ENCODE peak calls at places on chromosomes 5 and 9, in four cellular contexts. One of them, this sample, is unnamed.

GRCh38 chr5:57915536-57915935 is 432.9 kb upstream of the ACTBL2 start:
- DNase-seq in AG09309: no peak
- DNase-seq in upper lobe of left lung: no peak
- DNase-seq in body of pancreas: no peak
- DNase-seq in this sample: no peak

GRCh38 chr5:135887881-135888614 is 7.6 kb downstream of the IL9 start:
- DNase-seq in body of pancreas: no peak
- DNase-seq in AG09309: no peak
- DNase-seq in upper lobe of left lung: no peak
- DNase-seq in this sample: no peak

GRCh38 chr5:134139377-134139851 is 24.9 kb downstream of the TCF7 start:
- DNase-seq in body of pancreas: peak
- DNase-seq in AG09309: no peak
- DNase-seq in upper lobe of left lung: peak
- DNase-seq in this sample: no peak

GRCh38 chr5:103745353-103746065 is 182.9 kb upstream of the NUDT12 start:
- DNase-seq in AG09309: no peak
- DNase-seq in body of pancreas: no peak
- DNase-seq in upper lobe of left lung: no peak
- DNase-seq in this sample: no peak

GRCh38 chr9:130741831-130742449 is 48.4 kb downstream of the EXOSC2 start:
- DNase-seq in body of pancreas: no peak
- DNase-seq in AG09309: peak
- DNase-seq in upper lobe of left lung: no peak
- DNase-seq in this sample: no peak

GRCh38 chr9:13960011-13960765 is 353.8 kb downstream of the NFIB start:
- DNase-seq in upper lobe of left lung: no peak
- DNase-seq in AG09309: no peak
- DNase-seq in body of pancreas: no peak
- DNase-seq in this sample: no peak

GRCh38 chr9:121154782-121155181 is 46.9 kb downstream of the RAB14 start:
- DNase-seq in upper lobe of left lung: no peak
- DNase-seq in AG09309: no peak
- DNase-seq in body of pancreas: no peak
- DNase-seq in this sample: no peak

GRCh38 chr9:126293522-126293889 is 33.1 kb upstream of the MVB12B start:
- DNase-seq in body of pancreas: no peak
- DNase-seq in upper lobe of left lung: no peak
- DNase-seq in AG09309: no peak
- DNase-seq in this sample: no peak

GRCh38 chr5:113487779-113488644 is at the start of gene MCC:
- DNase-seq in upper lobe of left lung: peak
- DNase-seq in AG09309: peak
- DNase-seq in body of pancreas: peak
- DNase-seq in this sample: peak

GRCh38 chr5:58403822-58404433 is 56.0 kb downstream of the PLK2 start:
- DNase-seq in body of pancreas: no peak
- DNase-seq in AG09309: no peak
- DNase-seq in upper lobe of left lung: no peak
- DNase-seq in this sample: no peak

GRCh38 chr5:142222881-142223558 is 101.8 kb downstream of the SPRY4 start:
- DNase-seq in upper lobe of left lung: no peak
- DNase-seq in body of pancreas: no peak
- DNase-seq in AG09309: no peak
- DNase-seq in this sample: no peak

GRCh38 chr5:165321912-165322311 is 1816.5 kb downstream of the MAT2B start:
- DNase-seq in body of pancreas: no peak
- DNase-seq in upper lobe of left lung: no peak
- DNase-seq in AG09309: no peak
- DNase-seq in this sample: no peak

GRCh38 chr9:98231770-98232478 is 23.5 kb downstream of the TBC1D2 start:
- DNase-seq in AG09309: peak
- DNase-seq in body of pancreas: no peak
- DNase-seq in upper lobe of left lung: no peak
- DNase-seq in this sample: no peak

GRCh38 chr5:124580925-124581821 is 165.3 kb downstream of the ZNF608 start:
- DNase-seq in body of pancreas: peak
- DNase-seq in AG09309: no peak
- DNase-seq in upper lobe of left lung: peak
- DNase-seq in this sample: no peak

GRCh38 chr9:90033030-90033650 is 428.3 kb downstream of the GADD45G start:
- DNase-seq in body of pancreas: no peak
- DNase-seq in upper lobe of left lung: no peak
- DNase-seq in AG09309: no peak
- DNase-seq in this sample: no peak

GRCh38 chr9:18834740-18835361 is 198.2 kb downstream of the SAXO1 start:
- DNase-seq in AG09309: no peak
- DNase-seq in upper lobe of left lung: no peak
- DNase-seq in body of pancreas: no peak
- DNase-seq in this sample: no peak

GRCh38 chr5:59126665-59127354 is 543.9 kb downstream of the RAB3C start:
- DNase-seq in upper lobe of left lung: no peak
- DNase-seq in AG09309: no peak
- DNase-seq in body of pancreas: no peak
- DNase-seq in this sample: no peak

GRCh38 chr5:161778796-161779195 is 69.1 kb upstream of the GABRA1 start:
- DNase-seq in AG09309: no peak
- DNase-seq in upper lobe of left lung: no peak
- DNase-seq in body of pancreas: no peak
- DNase-seq in this sample: no peak

GRCh38 chr9:4417578-4418325 is 72.5 kb upstream of the SLC1A1 start:
- DNase-seq in AG09309: peak
- DNase-seq in upper lobe of left lung: no peak
- DNase-seq in body of pancreas: no peak
- DNase-seq in this sample: no peak

GRCh38 chr5:176733586-176734262 is 76.6 kb upstream of the UNC5A start:
- DNase-seq in body of pancreas: no peak
- DNase-seq in upper lobe of left lung: no peak
- DNase-seq in AG09309: no peak
- DNase-seq in this sample: no peak

GRCh38 chr5:133669472-133669871 is 57.1 kb upstream of the FSTL4 start:
- DNase-seq in AG09309: no peak
- DNase-seq in body of pancreas: no peak
- DNase-seq in upper lobe of left lung: no peak
- DNase-seq in this sample: no peak

GRCh38 chr5:138981131-138981530 is 106.0 kb upstream of the LRRTM2 start:
- DNase-seq in AG09309: peak
- DNase-seq in body of pancreas: no peak
- DNase-seq in upper lobe of left lung: no peak
- DNase-seq in this sample: no peak

GRCh38 chr5:142319560-142320426 is 5.0 kb downstream of the SPRY4 start:
- DNase-seq in AG09309: no peak
- DNase-seq in upper lobe of left lung: no peak
- DNase-seq in body of pancreas: no peak
- DNase-seq in this sample: no peak

GRCh38 chr5:56833325-56833724 is 18.0 kb downstream of the MAP3K1 start:
- DNase-seq in AG09309: no peak
- DNase-seq in body of pancreas: no peak
- DNase-seq in upper lobe of left lung: no peak
- DNase-seq in this sample: no peak

GRCh38 chr9:89711866-89712265 is 107.1 kb downstream of the GADD45G start:
- DNase-seq in body of pancreas: no peak
- DNase-seq in upper lobe of left lung: no peak
- DNase-seq in AG09309: no peak
- DNase-seq in this sample: no peak

GRCh38 chr9:33852216-33852826 is 35.4 kb downstream of the UBE2R2 start:
- DNase-seq in upper lobe of left lung: peak
- DNase-seq in body of pancreas: peak
- DNase-seq in AG09309: no peak
- DNase-seq in this sample: peak

GRCh38 chr5:140145818-140146522 is 20.2 kb downstream of the IGIP start:
- DNase-seq in body of pancreas: peak
- DNase-seq in AG09309: no peak
- DNase-seq in upper lobe of left lung: peak
- DNase-seq in this sample: peak

GRCh38 chr5:38163636-38164237 is 94.6 kb upstream of the EGFLAM start:
- DNase-seq in body of pancreas: no peak
- DNase-seq in AG09309: no peak
- DNase-seq in upper lobe of left lung: no peak
- DNase-seq in this sample: no peak

GRCh38 chr9:96062854-96063253 is 187.4 kb downstream of the ERCC6L2 start:
- DNase-seq in body of pancreas: no peak
- DNase-seq in AG09309: no peak
- DNase-seq in upper lobe of left lung: no peak
- DNase-seq in this sample: no peak

GRCh38 chr5:149227168-149227826 is 44.4 kb upstream of the AFAP1L1 start:
- DNase-seq in body of pancreas: no peak
- DNase-seq in upper lobe of left lung: no peak
- DNase-seq in AG09309: peak
- DNase-seq in this sample: no peak

GRCh38 chr9:126937444-126937843 is 22.9 kb downstream of the RALGPS1 start:
- DNase-seq in body of pancreas: no peak
- DNase-seq in upper lobe of left lung: no peak
- DNase-seq in AG09309: no peak
- DNase-seq in this sample: no peak

GRCh38 chr9:89359636-89360315 is 41.5 kb downstream of the SECISBP2 start:
- DNase-seq in body of pancreas: no peak
- DNase-seq in upper lobe of left lung: no peak
- DNase-seq in AG09309: no peak
- DNase-seq in this sample: no peak

GRCh38 chr9:4837768-4838546 is 45.2 kb downstream of the RCL1 start:
- DNase-seq in body of pancreas: no peak
- DNase-seq in upper lobe of left lung: no peak
- DNase-seq in AG09309: peak
- DNase-seq in this sample: peak

GRCh38 chr5:111582962-111583669 is 70.8 kb upstream of the STARD4 start:
- DNase-seq in body of pancreas: no peak
- DNase-seq in AG09309: peak
- DNase-seq in upper lobe of left lung: no peak
- DNase-seq in this sample: no peak

GRCh38 chr5:147515269-147515668 is 5.4 kb upstream of the DPYSL3 start:
- DNase-seq in upper lobe of left lung: no peak
- DNase-seq in body of pancreas: no peak
- DNase-seq in AG09309: no peak
- DNase-seq in this sample: no peak

GRCh38 chr9:129598089-129598596 is 22.8 kb downstream of the C9orf50 start:
- DNase-seq in body of pancreas: no peak
- DNase-seq in upper lobe of left lung: no peak
- DNase-seq in AG09309: no peak
- DNase-seq in this sample: no peak

GRCh38 chr5:158754018-158754514 is 345.6 kb downstream of the EBF1 start:
- DNase-seq in AG09309: peak
- DNase-seq in upper lobe of left lung: no peak
- DNase-seq in body of pancreas: no peak
- DNase-seq in this sample: no peak

GRCh38 chr5:170641589-170642031 is 137.8 kb downstream of the KCNIP1 start:
- DNase-seq in AG09309: no peak
- DNase-seq in upper lobe of left lung: peak
- DNase-seq in body of pancreas: no peak
- DNase-seq in this sample: no peak

GRCh38 chr9:132094314-132094791 is 14.7 kb upstream of the MED27 start:
- DNase-seq in upper lobe of left lung: no peak
- DNase-seq in AG09309: peak
- DNase-seq in body of pancreas: no peak
- DNase-seq in this sample: no peak

GRCh38 chr9:85523202-85523601 is 218.6 kb downstream of the AGTPBP1 start:
- DNase-seq in upper lobe of left lung: no peak
- DNase-seq in AG09309: no peak
- DNase-seq in body of pancreas: no peak
- DNase-seq in this sample: no peak
- H3K4me3 ChIP-seq in upper lobe of left lung: peak
- H3K4me3 ChIP-seq in AG09309: no peak
- H3K4me3 ChIP-seq in body of pancreas: no peak
- H3K4me3 ChIP-seq in this sample: peak

GRCh38 chr9:82565188-82565966 is 497.6 kb downstream of the RASEF start:
- DNase-seq in AG09309: no peak
- DNase-seq in upper lobe of left lung: no peak
- DNase-seq in body of pancreas: peak
- DNase-seq in this sample: no peak

GRCh38 chr9:82574911-82575310 is 488.0 kb downstream of the RASEF start:
- DNase-seq in body of pancreas: no peak
- DNase-seq in upper lobe of left lung: no peak
- DNase-seq in AG09309: no peak
- DNase-seq in this sample: no peak

GRCh38 chr9:82571540-82571939 is 491.4 kb downstream of the RASEF start:
- DNase-seq in body of pancreas: no peak
- DNase-seq in upper lobe of left lung: no peak
- DNase-seq in AG09309: no peak
- DNase-seq in this sample: no peak

DNA sequence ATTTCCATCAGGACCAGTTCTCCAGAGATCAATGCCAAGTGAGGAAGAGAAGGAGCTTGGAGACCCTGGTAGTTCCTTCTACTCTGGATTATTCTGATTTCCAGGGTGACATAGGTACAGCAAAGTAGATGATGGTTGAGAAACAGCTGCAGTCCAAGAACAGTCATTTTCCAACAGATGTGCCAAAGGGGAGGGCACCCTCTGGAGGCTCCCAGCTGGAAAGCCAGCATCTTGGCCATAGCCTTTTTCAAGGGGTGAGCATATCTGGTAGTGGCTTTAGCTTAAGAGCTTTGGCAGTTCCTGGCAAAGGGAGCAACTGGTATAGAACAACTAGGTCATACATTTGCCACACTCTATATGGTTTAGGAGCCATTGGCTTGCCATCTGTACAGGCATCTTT is 492.7 kb downstream of the RASEF start:
- DNase-seq in upper lobe of left lung: no peak
- DNase-seq in body of pancreas: no peak
- DNase-seq in AG09309: no peak
- DNase-seq in this sample: no peak
- TF ChIP-seq CTCF in upper lobe of left lung: no peak
- TF ChIP-seq CTCF in body of pancreas: no peak
- TF ChIP-seq CTCF in AG09309: peak
- TF ChIP-seq CTCF in this sample: no peak

GRCh38 chr9:137032893-137033292 is 1.0 kb upstream of the FUT7 start:
- DNase-seq in body of pancreas: no peak
- DNase-seq in AG09309: no peak
- DNase-seq in upper lobe of left lung: peak
- DNase-seq in this sample: no peak
- H3K4me3 ChIP-seq in body of pancreas: no peak
- H3K4me3 ChIP-seq in AG09309: no peak
- H3K4me3 ChIP-seq in upper lobe of left lung: peak
- H3K4me3 ChIP-seq in this sample: no peak

DNA sequence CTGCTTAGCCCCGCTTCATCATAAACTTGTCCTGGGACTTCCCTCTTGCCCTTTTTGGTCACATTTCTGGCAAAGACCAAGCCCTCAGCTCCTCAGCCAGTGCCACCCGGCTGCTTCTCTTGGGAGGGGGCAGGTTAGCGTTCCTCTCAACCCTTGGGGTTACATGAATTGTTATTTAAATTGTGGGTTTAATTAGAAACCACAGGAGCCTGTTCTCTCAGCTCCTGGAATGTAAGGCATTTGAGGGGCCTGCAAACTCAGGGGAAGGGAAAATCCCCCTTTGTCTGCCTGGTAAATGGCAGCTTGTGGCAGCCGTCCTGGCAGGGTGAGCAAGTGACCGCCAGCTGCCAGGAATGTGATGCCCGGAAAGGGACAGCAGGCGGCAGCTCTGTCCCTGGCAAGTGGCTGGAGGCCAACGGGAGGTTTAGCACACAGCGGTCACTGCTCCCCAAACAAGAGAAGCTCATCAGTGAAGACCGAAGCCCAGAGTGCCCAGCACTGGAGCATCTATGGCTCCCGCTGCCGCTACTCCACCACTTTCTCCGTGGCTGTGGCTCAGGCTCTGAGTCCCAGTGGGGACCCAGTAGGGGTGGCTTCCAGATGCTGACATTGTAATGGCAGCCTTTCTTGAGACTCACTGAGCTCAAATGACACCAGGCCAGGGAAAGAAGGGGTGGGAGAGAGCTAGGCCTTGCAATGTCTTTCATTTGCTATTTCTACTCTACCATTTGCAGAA is 51.7 kb downstream of the SHB start:
- DNase-seq in upper lobe of left lung: peak
- DNase-seq in AG09309: no peak
- DNase-seq in body of pancreas: peak
- DNase-seq in this sample: peak
- TF ChIP-seq CTCF in upper lobe of left lung: peak
- TF ChIP-seq CTCF in AG09309: peak
- TF ChIP-seq CTCF in body of pancreas: peak
- TF ChIP-seq CTCF in this sample: peak